ENCODE peak calls at places on chromosomes 5 and 9, in nine cellular contexts. N is brain microvascular endothelial cell; M is GM06990; Z is activated naive CD4-positive, alpha-beta T cell treated with anti-CD3 and anti-CD28 coated beads for 36 hours; T is iris pigment epithelial cell; Y is anterior cingulate cortex; F is NCI-H1092 treated with DMSO at 0.1 percent for 48 hours; D is AG09309; V is bronchial epithelial cell. W is an unnamed sample.
A peak's percentile ranks its signal among the peaks of the same experiment; 100 is the strongest.

GRCh38 chr9:99235874-99236627 is 14.0 kb downstream of the SEC61B start:
- DNase-seq in F (no peak), T (no peak), Z (peak; percentile 67), Y (no peak), N (no peak), D (no peak), V (no peak), M (peak; percentile 56), W (peak; percentile 82)

GRCh38 chr9:133673260-133673658 is 37.1 kb downstream of the DBH start:
- DNase-seq in N (peak; percentile 22), T (no peak), F (no peak), Z (no peak), Y (no peak), M (no peak), D (no peak), V (no peak), W (no peak)

GRCh38 chr5:14665110-14665822 is 748 bp downstream of the OTULIN start:
- DNase-seq in N (no peak), Y (no peak), T (no peak), D (no peak), M (peak; percentile 52), V (no peak), Z (peak; percentile 30), F (peak; percentile 18), W (no peak)

GRCh38 chr5:91928751-91929521 is 545.8 kb upstream of the ARRDC3 start:
- DNase-seq in N (no peak), D (no peak), Y (no peak), M (no peak), F (peak; percentile 42), Z (no peak), T (peak; percentile 23), V (peak; percentile 51), W (no peak)

GRCh38 chr9:92882276-92882675 is 4.4 kb upstream of the ZNF484 start:
- DNase-seq in T (no peak), Z (no peak), V (no peak), D (no peak), F (no peak), M (no peak), N (no peak), Y (no peak), W (no peak)

GRCh38 chr5:14305045-14305444 is 161.9 kb downstream of the TRIO start:
- DNase-seq in F (no peak), D (peak; percentile 39), T (peak; percentile 91), Z (no peak), M (no peak), V (peak; percentile 94), N (peak; percentile 91), Y (no peak), W (no peak)

GRCh38 chr5:149596712-149597111 is 15.4 kb downstream of the ARHGEF37 start:
- DNase-seq in Y (no peak), D (no peak), F (no peak), Z (no peak), N (no peak), V (no peak), T (no peak), M (no peak), W (no peak)

GRCh38 chr5:156383510-156383909 is 56.5 kb downstream of the SGCD start:
- DNase-seq in N (no peak), Z (no peak), F (no peak), Y (no peak), T (peak; percentile 36), V (peak; percentile 10), D (no peak), M (no peak), W (no peak)

GRCh38 chr9:133768371-133768858 is 30.3 kb upstream of the SARDH start:
- DNase-seq in N (no peak), D (no peak), F (no peak), V (no peak), M (no peak), Y (no peak), T (no peak), Z (peak; percentile 2), W (no peak)

GRCh38 chr9:120438111-120438510 is 141.9 kb downstream of the CDK5RAP2 start:
- DNase-seq in N (no peak), V (peak; percentile 61), M (no peak), F (no peak), D (no peak), Y (no peak), T (peak; percentile 82), Z (no peak), W (no peak)

GRCh38 chr5:76062502-76062901 is 20.7 kb upstream of the SV2C start:
- DNase-seq in Z (no peak), V (no peak), T (no peak), N (no peak), Y (no peak), F (no peak), D (no peak), M (no peak), W (no peak)

W was measured in GM12878.